ENCODE peak calls at places on chromosomes 5 and 9, in five cellular contexts. Z is GM23338; T is CD8-positive, alpha-beta T cell; L is fibroblast of lung; R is Panc1. K is an unnamed sample. For H3K27me3, the result is how much of the 10 kb centered on the place peaks cover.

GRCh38 chr5:41842777-41843176 is 27.4 kb downstream of the OXCT1 start:
- DNase-seq in L (no peak), T (no peak), Z (no peak), R (no peak), K (no peak)

GRCh38 chr9:79857188-79857587 is 285.4 kb downstream of the TLE4 start:
- DNase-seq in R (no peak), Z (no peak), T (no peak), L (no peak), K (no peak)

GRCh38 chr5:159032656-159033350 is 66.9 kb downstream of the EBF1 start:
- DNase-seq in Z (no peak), R (no peak), L (no peak), T (no peak), K (no peak)

GRCh38 chr5:65989115-65989514 is 62.7 kb downstream of the ERBIN start:
- DNase-seq in L (no peak), R (no peak), Z (no peak), T (no peak), K (no peak)

GRCh38 chr9:70390922-70391321 is 23.5 kb downstream of the KLF9 start:
- DNase-seq in L (peak), R (no peak), Z (no peak), T (no peak), K (no peak)

GRCh38 chr5:62732677-62733121 is 154.1 kb downstream of the LRRC70 start:
- DNase-seq in L (peak), T (no peak), Z (no peak), R (no peak), K (no peak)

GRCh38 chr9:18890372-18890771 is 142.6 kb downstream of the SAXO1 start:
- DNase-seq in T (no peak), Z (no peak), L (peak), R (no peak), K (no peak)

GRCh38 chr5:160567031-160567705 is 145.5 kb downstream of the PTTG1 start:
- DNase-seq in L (no peak), T (no peak), Z (no peak), R (no peak), K (no peak)

GRCh38 chr5:171957591-171958251 is 48.7 kb downstream of the FBXW11 start:
- DNase-seq in R (no peak), L (peak), T (peak), Z (no peak), K (no peak)

GRCh38 chr5:150208187-150209015 is 18.5 kb downstream of the SLC6A7 start:
- DNase-seq in T (no peak), R (no peak), L (peak), Z (peak), K (no peak)

GRCh38 chr5:37254581-37254980 is 5.4 kb upstream of the CPLANE1 start:
- DNase-seq in Z (no peak), L (no peak), T (no peak), R (no peak), K (no peak)

GRCh38 chr5:73198833-73199592 is 26.0 kb downstream of the TMEM174 start:
- DNase-seq in L (no peak), R (no peak), T (no peak), Z (no peak), K (no peak)

GRCh38 chr9:76194896-76195295 is 199.3 kb downstream of the RFK start:
- DNase-seq in L (peak), R (no peak), Z (no peak), T (no peak), K (no peak)

GRCh38 chr5:179272326-179273073 is 72.8 kb downstream of the ADAMTS2 start:
- DNase-seq in T (no peak), R (no peak), Z (no peak), L (no peak), K (peak)

GRCh38 chr5:179806250-179807045 is at the start of gene MGAT4B:
- DNase-seq in Z (peak), L (peak), R (no peak), T (peak), K (peak)

GRCh38 chr5:129904102-129904666 is at the start of gene CHSY3:
- DNase-seq in T (no peak), R (no peak), Z (peak), L (peak), K (peak)

GRCh38 chr5:40334242-40334635 is 345.5 kb upstream of the PTGER4 start:
- DNase-seq in T (no peak), L (no peak), Z (no peak), R (no peak), K (no peak)

GRCh38 chr5:139636207-139636792 is 11.8 kb upstream of the CXXC5 start:
- DNase-seq in Z (no peak), L (no peak), R (no peak), T (peak), K (no peak)

GRCh38 chr5:55344392-55344992 is 36.7 kb downstream of the MTREX start:
- DNase-seq in L (peak), Z (peak), T (peak), R (peak), K (no peak)

GRCh38 chr5:93899026-93899600 is 157.7 kb upstream of the POU5F2 start:
- DNase-seq in Z (peak), R (no peak), L (no peak), T (no peak), K (no peak)

GRCh38 chr9:114500583-114501292 is 4.5 kb downstream of the WHRN start:
- DNase-seq in L (no peak), Z (no peak), R (no peak), T (no peak), K (no peak)
- H3K27me3 ChIP-seq in L (under half), Z (under half), R (under half), T (under half), K (under half)

GRCh38 chr5:123170816-123171345 is 81.8 kb downstream of the PRDM6 start:
- DNase-seq in R (no peak), Z (no peak), T (no peak), L (no peak), K (no peak)

GRCh38 chr5:123176224-123176937 is 87.3 kb downstream of the PRDM6 start:
- DNase-seq in R (no peak), L (peak), Z (no peak), T (no peak), K (no peak)

GRCh38 chr5:123176938-123177275 is 87.9 kb downstream of the PRDM6 start:
- DNase-seq in R (no peak), T (no peak), Z (no peak), L (no peak), K (no peak)

GRCh38 chr5:123178693-123179092 is 89.7 kb downstream of the PRDM6 start:
- DNase-seq in L (no peak), T (no peak), Z (no peak), R (no peak), K (no peak)

GRCh38 chr5:123174916-123175481 is 86.0 kb downstream of the PRDM6 start:
- DNase-seq in Z (peak), T (no peak), R (no peak), L (no peak), K (no peak)
- TF ChIP-seq CTCF in Z (peak), T (no peak), R (no peak), L (peak), K (no peak)

GRCh38 chr5:100899675-100900074 is 3.4 kb downstream of the ST8SIA4 start:
- DNase-seq in L (no peak), Z (no peak), T (no peak), R (no peak), K (no peak)
- H3K4me3 ChIP-seq in L (no peak), Z (peak), T (peak), R (no peak), K (peak)

DNA sequence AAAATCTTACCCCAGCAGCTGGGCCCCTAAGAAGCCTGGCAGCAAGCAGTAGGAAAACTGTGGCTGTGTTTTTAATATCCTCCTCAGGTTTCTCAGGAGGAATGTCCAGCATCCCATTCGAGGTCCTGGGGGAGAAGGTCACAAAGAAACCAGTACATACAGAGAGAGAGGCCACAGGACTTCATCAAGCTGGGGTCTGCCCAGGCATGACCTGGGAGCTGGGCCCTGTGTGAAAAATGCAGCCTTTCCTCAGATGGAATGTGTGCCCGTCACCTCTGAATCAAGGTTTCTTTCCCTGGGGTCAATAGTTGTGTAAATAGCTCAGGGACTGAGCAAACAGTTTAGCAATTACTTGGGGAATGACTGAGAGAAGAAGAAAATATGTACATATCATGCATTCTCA is 33.9 kb upstream of the RAD23B start:
- DNase-seq in L (peak), Z (peak), T (no peak), R (no peak), K (no peak)
- H3K27me3 ChIP-seq in L (under half), Z (under half), T (under half), R (under half), K (under half)

GRCh38 chr5:123452401-123452800 is 29.2 kb upstream of the CEP120 start:
- DNase-seq in R (no peak), L (no peak), T (no peak), Z (no peak), K (no peak)

GRCh38 chr5:123455095-123455494 is 31.9 kb upstream of the CEP120 start:
- DNase-seq in R (no peak), T (no peak), Z (no peak), L (no peak), K (no peak)

GRCh38 chr5:123454236-123454911 is 31.2 kb upstream of the CEP120 start:
- DNase-seq in R (no peak), Z (no peak), T (no peak), L (no peak), K (no peak)

GRCh38 chr5:123456242-123456641 is 33.0 kb upstream of the CEP120 start:
- DNase-seq in L (no peak), T (no peak), Z (no peak), R (no peak), K (no peak)

GRCh38 chr5:123455640-123456039 is 32.4 kb upstream of the CEP120 start:
- DNase-seq in L (no peak), T (no peak), Z (no peak), R (no peak), K (no peak)
- TF ChIP-seq CTCF in L (no peak), T (no peak), Z (no peak), R (no peak), K (no peak)

GRCh38 chr9:130692365-130692764 is 1.2 kb upstream of the EXOSC2 start:
- DNase-seq in Z (peak), L (peak), T (no peak), R (no peak), K (no peak)
- H3K4me3 ChIP-seq in Z (peak), L (no peak), T (no peak), R (no peak), K (no peak)

DNA sequence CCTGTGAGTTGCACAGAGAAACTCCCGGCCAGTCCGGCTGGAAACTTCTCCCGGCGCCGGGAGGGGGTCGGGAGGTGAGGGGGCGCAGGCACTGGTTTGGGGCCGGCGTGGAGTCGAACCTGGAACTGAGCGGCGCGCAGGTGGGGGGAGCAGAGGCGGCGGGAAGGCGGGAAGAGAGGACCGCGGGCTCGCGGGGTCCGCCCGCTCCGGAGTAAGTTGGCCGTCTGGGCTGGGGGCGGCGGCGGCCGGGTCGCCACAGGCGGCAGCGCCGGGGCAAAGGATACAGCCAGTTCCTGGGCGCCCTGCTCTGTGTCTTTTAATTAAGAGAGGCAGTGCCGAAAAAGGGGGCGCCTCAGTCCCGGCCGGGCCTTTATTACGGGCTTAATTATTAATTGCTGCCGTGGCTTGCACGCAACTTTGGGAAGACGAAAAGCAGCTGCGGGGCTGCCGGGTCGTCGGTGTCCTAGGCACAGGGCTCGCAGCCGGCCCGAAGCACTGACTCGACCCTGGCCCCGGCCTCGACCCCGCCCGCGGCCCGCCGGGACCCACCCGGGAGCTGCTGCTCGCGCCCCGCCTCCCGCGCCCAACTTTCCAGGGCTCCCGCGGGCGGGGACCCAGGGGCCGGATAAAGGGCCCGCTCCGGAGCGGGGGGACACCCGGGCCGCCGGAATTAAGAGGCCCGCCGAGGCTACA is 1.1 kb downstream of the NTNG2 start:
- DNase-seq in Z (peak), L (no peak), T (no peak), R (no peak), K (no peak)
- H3K27me3 ChIP-seq in Z (half or more), L (under half), T (under half), R (under half), K (under half)

DNA sequence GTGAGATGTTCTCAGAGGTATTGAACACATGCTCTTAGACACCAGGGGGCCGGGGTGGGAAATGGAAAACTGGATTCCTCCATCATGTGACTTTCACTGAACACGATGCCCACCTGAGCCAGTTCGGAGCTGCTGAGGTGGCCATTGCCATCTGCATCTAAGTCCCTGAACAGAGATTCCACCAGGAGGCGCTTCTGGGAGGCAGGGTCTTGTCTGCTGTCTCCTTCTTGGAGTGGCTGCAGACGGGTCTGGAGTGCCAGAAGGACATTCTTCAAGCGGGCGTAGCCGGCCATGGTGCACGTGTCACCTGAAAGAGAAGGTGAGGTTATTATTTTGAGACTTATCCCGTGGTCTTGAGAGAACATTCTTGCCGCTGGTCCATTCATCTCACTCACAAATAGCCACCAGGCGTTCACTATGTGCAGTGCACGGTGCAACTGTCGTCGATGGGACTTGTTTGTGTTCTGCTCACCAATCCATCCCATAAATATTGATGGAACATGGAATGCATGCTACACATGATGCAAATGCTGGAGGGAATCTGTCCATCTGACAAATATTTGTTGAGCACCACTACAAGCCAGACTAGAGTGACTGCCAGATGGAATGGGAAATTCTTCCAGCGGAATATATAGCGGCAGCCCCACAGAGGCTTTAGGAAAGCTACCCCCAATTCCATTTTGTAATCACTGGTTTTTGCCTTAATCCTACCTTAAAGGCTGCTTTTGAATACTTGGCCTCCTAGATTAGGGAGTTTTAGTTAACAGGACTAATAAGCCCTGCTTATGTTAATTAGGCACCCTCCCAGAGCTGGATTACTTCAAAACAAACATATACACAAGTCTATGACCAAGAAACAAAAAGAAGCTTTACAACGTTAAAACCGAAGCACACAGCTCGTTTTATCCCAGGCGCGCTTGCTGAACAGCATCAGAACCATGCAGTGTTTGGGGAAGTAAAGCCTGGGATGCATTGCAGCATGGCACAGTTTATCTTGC is 264.8 kb downstream of the HSPA4 start:
- DNase-seq in Z (peak), R (no peak), T (no peak), L (no peak), K (no peak)
- TF ChIP-seq CTCF in Z (peak), R (peak), T (no peak), L (peak), K (no peak)